ENCODE peak calls at places on chromosome 22, in eight cellular contexts. Z is right atrium auricular region, F is endothelial cell of umbilical vein, W is colonic mucosa, A is psoas muscle, D is upper lobe of right lung, B is body of pancreas, Q is PC-9. C is an unnamed sample.

GRCh38 chr22:35424081-35424480 is 24.1 kb downstream of the MCM5 start:
- DNase-seq in D (no peak), F (no peak), Z (no peak), B (no peak), W (no peak), A (no peak), Q (no peak), C (no peak)

GRCh38 chr22:38220163-38220562 is 18.4 kb downstream of the MAFF start:
- DNase-seq in Q (no peak), Z (no peak), D (no peak), A (no peak), W (no peak), B (no peak), F (no peak), C (no peak)

GRCh38 chr22:47294222-47294532 is 531.7 kb downstream of the TBC1D22A start:
- DNase-seq in Q (no peak), B (no peak), D (no peak), W (no peak), A (peak; percentile 57), Z (peak; percentile 59), F (no peak), C (no peak)

GRCh38 chr22:24580276-24580675 is 12.6 kb downstream of the LRRC75B start:
- DNase-seq in W (no peak), B (no peak), Z (no peak), A (no peak), D (no peak), Q (no peak), F (no peak), C (no peak)

GRCh38 chr22:47389201-47389600 is 626.8 kb downstream of the TBC1D22A start:
- DNase-seq in B (no peak), Z (no peak), D (no peak), F (no peak), A (no peak), Q (no peak), W (no peak), C (no peak)

GRCh38 chr22:41411021-41411851 is 29.5 kb downstream of the TEF start:
- DNase-seq in B (no peak), Z (peak; percentile 61), D (no peak), F (no peak), W (no peak), A (peak; percentile 83), Q (no peak), C (no peak)

GRCh38 chr22:28030442-28030841 is 111.4 kb upstream of the PITPNB start:
- DNase-seq in D (no peak), B (no peak), Q (no peak), Z (no peak), F (peak; percentile 49), W (no peak), A (no peak), C (no peak)

GRCh38 chr22:38240734-38241252 is 32.0 kb downstream of the TMEM184B start:
- DNase-seq in F (peak; percentile 94), Q (peak; percentile 80), Z (no peak), W (peak; percentile 67), B (peak; percentile 65), A (peak; percentile 77), D (no peak), C (no peak)

GRCh38 chr22:37742374-37743092 is 45.7 kb downstream of the TRIOBP start:
- DNase-seq in Q (peak; percentile 83), F (no peak), B (no peak), Z (no peak), D (no peak), A (no peak), W (no peak), C (no peak)

GRCh38 chr22:37979782-37980181 is 4.6 kb downstream of the SOX10 start:
- DNase-seq in B (no peak), Z (no peak), W (no peak), D (no peak), F (no peak), Q (no peak), A (no peak), C (no peak)

GRCh38 chr22:39941661-39942060 is 18.5 kb upstream of the TMA7B start:
- DNase-seq in B (no peak), Q (no peak), W (no peak), A (no peak), Z (no peak), D (no peak), F (no peak), C (no peak)

GRCh38 chr22:30404307-30404706 is 7.5 kb downstream of the SEC14L2 start:
- DNase-seq in A (no peak), Z (no peak), D (no peak), F (no peak), W (no peak), Q (no peak), B (no peak), C (no peak)

GRCh38 chr22:47564158-47564450 is 801.7 kb downstream of the TBC1D22A start:
- DNase-seq in A (no peak), Q (no peak), W (no peak), F (no peak), B (no peak), Z (peak; percentile 26), D (no peak), C (no peak)

GRCh38 chr22:24432059-24432853 is 4.9 kb downstream of the ADORA2A start:
- DNase-seq in F (no peak), W (peak; percentile 59), A (peak; percentile 77), Z (peak; percentile 74), B (peak; percentile 61), D (peak; percentile 75), Q (peak; percentile 26), C (no peak)

GRCh38 chr22:45966320-45966891 is 10.6 kb downstream of the WNT7B start:
- DNase-seq in Q (no peak), D (no peak), F (no peak), A (no peak), W (no peak), B (peak; percentile 58), Z (no peak), C (no peak)

DNA sequence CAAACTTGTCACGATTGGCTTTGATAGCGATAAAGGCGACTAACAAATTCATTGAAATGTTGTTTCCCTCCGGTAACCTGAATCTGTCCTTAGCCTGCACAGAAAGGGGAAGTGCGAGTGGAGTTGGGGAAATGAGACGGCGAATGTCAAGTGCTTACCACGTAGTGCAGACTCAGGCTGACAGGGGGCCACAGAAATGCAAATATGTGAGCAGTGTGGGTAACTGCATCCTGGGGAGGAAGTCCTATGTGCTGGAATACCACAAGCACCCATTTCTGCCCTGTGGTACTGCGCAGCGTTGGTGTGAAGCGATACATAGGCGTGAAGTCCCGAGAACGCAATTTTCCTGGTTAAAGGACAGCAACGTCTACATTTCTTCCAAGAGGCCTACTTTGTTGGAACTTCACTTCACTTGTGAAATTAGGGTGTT is 869 bp upstream of the EIF4ENIF1 start:
- DNase-seq in Z (peak; percentile 68), D (peak; percentile 72), F (peak; percentile 81), A (peak; percentile 61), B (peak; percentile 51), W (peak; percentile 66), Q (peak; percentile 34), C (peak; percentile 98)
- TF ChIP-seq CTCF in Z (no peak), D (peak; percentile 7), F (peak; percentile 14), A (no peak), B (no peak), W (no peak), Q (no peak), C (no peak)

DNA sequence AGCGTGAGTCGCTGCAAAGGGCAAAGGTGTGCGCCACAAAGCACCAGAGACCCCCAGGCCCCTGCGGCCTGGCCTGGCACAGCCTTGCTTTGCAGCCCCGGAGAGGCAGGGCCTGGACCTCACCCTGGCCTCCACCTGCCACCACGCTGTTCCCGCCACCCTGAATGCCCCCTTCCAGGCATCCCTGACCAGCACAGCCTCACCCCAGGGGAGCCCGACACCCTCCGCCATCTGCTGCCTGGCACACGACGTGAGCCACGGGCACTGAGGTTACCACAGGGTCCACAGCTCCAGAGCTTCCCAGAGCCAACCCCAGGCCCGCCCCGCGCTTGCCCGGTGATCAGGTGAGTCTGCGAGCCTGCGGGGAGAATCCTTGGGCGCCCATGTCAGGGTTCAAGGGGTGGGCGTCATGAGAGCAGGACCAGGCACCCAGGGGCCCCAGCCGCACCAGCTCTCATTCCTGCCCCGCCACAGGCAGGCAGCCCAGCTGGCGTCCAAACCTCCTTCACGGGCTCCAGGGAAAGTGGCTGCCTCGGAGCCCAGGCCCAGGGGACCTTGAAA is 171.3 kb downstream of the BRD1 start:
- DNase-seq in Q (no peak), Z (no peak), A (no peak), D (peak; percentile 59), W (no peak), B (no peak), F (no peak), C (no peak)
- H3K4me3 ChIP-seq in Q (peak overlapping the region; percentile 55), Z (peak overlapping the region; percentile 39), A (peak overlapping the region; percentile 63), D (peak overlapping the region; percentile 64), W (peak overlapping the region; percentile 44), B (no peak overlapping the region), F (peak overlapping the region; percentile 51), C (peak overlapping the region; percentile 79)

GRCh38 chr22:22031183-22031560 is 48.6 kb upstream of the TOP3B start:
- DNase-seq in B (no peak), A (no peak), W (no peak), D (no peak), Q (no peak), Z (no peak), F (no peak), C (no peak)

GRCh38 chr22:22032906-22033802 is 50.6 kb upstream of the TOP3B start:
- DNase-seq in Q (no peak), A (no peak), Z (no peak), W (no peak), D (no peak), B (no peak), F (no peak), C (no peak)

GRCh38 chr22:22031571-22031970 is 49.0 kb upstream of the TOP3B start:
- DNase-seq in F (no peak), D (no peak), A (no peak), Z (no peak), B (no peak), W (no peak), Q (no peak), C (no peak)

GRCh38 chr22:22032099-22032905 is 49.7 kb upstream of the TOP3B start:
- DNase-seq in A (no peak), B (no peak), F (no peak), D (no peak), Z (no peak), W (no peak), Q (no peak), C (no peak)

DNA sequence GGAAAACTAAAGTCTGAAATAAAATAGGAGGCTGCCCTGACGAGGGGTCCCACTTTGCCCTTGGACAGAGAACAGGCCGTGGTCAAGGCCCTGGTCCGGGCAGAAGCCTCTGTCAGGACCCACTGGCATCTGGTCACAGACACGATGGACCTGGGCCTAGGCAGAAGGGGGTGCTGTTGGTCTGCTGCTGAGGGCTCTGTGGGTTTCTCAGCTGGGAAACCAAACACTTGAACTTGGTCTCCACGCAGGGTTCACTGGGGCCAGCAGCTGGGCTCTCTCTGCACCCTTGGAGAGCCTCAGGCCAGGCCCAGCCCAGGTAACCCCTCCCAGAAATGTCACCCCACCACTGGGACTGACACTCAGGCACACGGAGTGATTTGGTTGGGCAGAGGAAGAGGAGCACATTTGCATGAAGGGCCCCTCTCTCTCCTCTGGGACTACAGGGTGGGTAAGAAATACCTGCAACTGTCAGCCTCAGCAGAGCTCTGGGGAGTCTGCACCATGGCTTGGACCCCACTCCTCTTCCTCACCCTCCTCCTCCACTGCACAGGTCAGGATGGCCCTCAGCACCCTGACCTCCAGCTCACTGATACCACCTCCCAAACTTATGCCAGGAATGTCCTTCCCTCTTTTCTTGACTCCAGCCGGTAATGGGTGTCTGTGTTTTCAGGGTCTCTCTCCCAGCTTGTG is 48.1 kb upstream of the TOP3B start:
- DNase-seq in W (no peak), Q (peak; percentile 4), B (no peak), D (no peak), F (peak; percentile 9), A (peak; percentile 61), Z (peak; percentile 65), C (no peak)
- TF ChIP-seq CTCF in W (no peak), Q (no peak), B (no peak), D (no peak), F (peak; percentile 39), A (no peak), Z (no peak), C (peak; percentile 81)

GRCh38 chr22:42500836-42501179 is 18.8 kb downstream of the RRP7A start:
- DNase-seq in B (no peak), Q (no peak), A (no peak), W (no peak), F (no peak), Z (no peak), D (peak; percentile 70), C (no peak)
- H3K4me3 ChIP-seq in B (no peak overlapping the region), Q (no peak overlapping the region), A (peak overlapping the region; percentile 58), W (peak overlapping the region; percentile 37), F (no peak overlapping the region), Z (peak overlapping the region; percentile 18), D (peak overlapping the region; percentile 44), C (peak overlapping the region; percentile 17)

C was measured in GM12864.